ENCODE peak calls at places on chromosomes 3 and 15, in seven cellular contexts. A, I, U, P, D, N and M are unnamed samples.

GRCh38 chr3:31166249-31166885 is 271.9 kb upstream of the GADL1 start:
- DNase-seq in U (no peak), P (peak; percentile 94), N (no peak), A (no peak), D (no peak), I (no peak), M (no peak)

GRCh38 chr3:72938471-72939265 is 50.8 kb downstream of the GXYLT2 start:
- DNase-seq in N (peak; percentile 79), A (no peak), I (no peak), D (no peak), P (peak; percentile 99), U (peak; percentile 86), M (peak; percentile 44)

GRCh38 chr15:57158589-57158988 is 217.7 kb upstream of the CGNL1 start:
- DNase-seq in N (peak; percentile 13), I (no peak), U (no peak), P (no peak), D (no peak), A (no peak), M (no peak)

GRCh38 chr15:85672338-85673097 is 122.2 kb downstream of the KLHL25 start:
- DNase-seq in I (no peak), P (no peak), A (no peak), N (peak; percentile 26), D (no peak), U (no peak), M (no peak)

GRCh38 chr15:67563961-67564570 is 21.6 kb downstream of the MAP2K5 start:
- DNase-seq in I (no peak), A (no peak), D (no peak), U (no peak), P (no peak), N (no peak), M (no peak)

GRCh38 chr3:16875876-16876575 is 8.7 kb upstream of the PLCL2 start:
- DNase-seq in N (no peak), A (no peak), I (no peak), P (no peak), D (no peak), U (no peak), M (no peak)

GRCh38 chr3:120649735-120650705 is 32.0 kb downstream of the HGD start:
- DNase-seq in A (no peak), I (no peak), P (no peak), N (no peak), U (no peak), D (no peak), M (no peak)

GRCh38 chr3:146125946-146126345 is 35.0 kb downstream of the PLOD2 start:
- DNase-seq in D (no peak), P (peak; percentile 98), N (no peak), U (no peak), A (no peak), I (no peak), M (no peak)

GRCh38 chr3:42822828-42823227 is 13.6 kb downstream of the ACKR2 start:
- DNase-seq in A (no peak), I (no peak), N (no peak), D (no peak), U (no peak), P (no peak), M (peak; percentile 13)

GRCh38 chr3:145953316-145953715 is 207.7 kb downstream of the PLOD2 start:
- DNase-seq in A (no peak), U (no peak), I (no peak), D (no peak), N (no peak), P (no peak), M (no peak)

GRCh38 chr3:156533205-156533604 is 21.7 kb downstream of the SSR3 start:
- DNase-seq in N (peak; percentile 6), A (no peak), U (no peak), D (no peak), I (no peak), P (peak; percentile 54), M (no peak)

GRCh38 chr3:50620420-50620819 is 3.5 kb downstream of the MAPKAPK3 start:
- DNase-seq in I (peak; percentile 73), N (peak; percentile 53), U (no peak), P (no peak), A (no peak), D (no peak), M (no peak)

GRCh38 chr3:42276419-42277132 is 10.6 kb upstream of the CCK start:
- DNase-seq in P (no peak), I (no peak), A (no peak), D (no peak), U (no peak), N (no peak), M (no peak)

GRCh38 chr15:40252438-40253178 is 13.7 kb downstream of the PAK6 start:
- DNase-seq in A (peak; percentile 64), D (no peak), I (peak; percentile 79), P (no peak), N (no peak), U (no peak), M (peak; percentile 73)

GRCh38 chr15:92807971-92808571 is 92.1 kb upstream of the CHD2 start:
- DNase-seq in U (no peak), I (no peak), N (no peak), D (no peak), P (no peak), A (peak; percentile 60), M (peak; percentile 48)

GRCh38 chr3:196987022-196987421 is 18.4 kb upstream of the PIGZ start:
- DNase-seq in P (no peak), D (no peak), A (peak; percentile 26), N (no peak), U (no peak), I (no peak), M (no peak)

GRCh38 chr15:95556866-95557225 is 773.7 kb upstream of the NR2F2 start:
- DNase-seq in P (no peak), U (no peak), A (no peak), D (no peak), I (no peak), N (no peak), M (no peak)

GRCh38 chr3:195802261-195802701 is 9.4 kb downstream of the MUC4 start:
- DNase-seq in U (peak; percentile 52), D (no peak), P (no peak), A (peak; percentile 43), I (no peak), N (no peak), M (peak; percentile 30)

GRCh38 chr3:1987983-1988382 is 110.7 kb upstream of the CNTN4 start:
- DNase-seq in D (no peak), P (no peak), N (no peak), I (peak; percentile 45), U (no peak), A (peak; percentile 48), M (peak; percentile 22)

GRCh38 chr3:116413319-116413718 is 32.0 kb downstream of the LSAMP start:
- DNase-seq in I (no peak), U (no peak), D (no peak), A (no peak), P (no peak), N (no peak), M (no peak)

GRCh38 chr3:172156309-172156998 is 117.1 kb downstream of the FNDC3B start:
- DNase-seq in D (no peak), N (peak; percentile 73), P (no peak), I (peak; percentile 66), A (no peak), U (no peak), M (no peak)

GRCh38 chr3:115081444-115081843 is 65.6 kb downstream of the ZBTB20 start:
- DNase-seq in P (no peak), N (no peak), D (no peak), A (no peak), U (no peak), I (no peak), M (no peak)

GRCh38 chr3:41600616-41601015 is 361.3 kb downstream of the ULK4 start:
- DNase-seq in N (no peak), U (no peak), D (no peak), A (no peak), P (no peak), I (no peak), M (no peak)

DNA sequence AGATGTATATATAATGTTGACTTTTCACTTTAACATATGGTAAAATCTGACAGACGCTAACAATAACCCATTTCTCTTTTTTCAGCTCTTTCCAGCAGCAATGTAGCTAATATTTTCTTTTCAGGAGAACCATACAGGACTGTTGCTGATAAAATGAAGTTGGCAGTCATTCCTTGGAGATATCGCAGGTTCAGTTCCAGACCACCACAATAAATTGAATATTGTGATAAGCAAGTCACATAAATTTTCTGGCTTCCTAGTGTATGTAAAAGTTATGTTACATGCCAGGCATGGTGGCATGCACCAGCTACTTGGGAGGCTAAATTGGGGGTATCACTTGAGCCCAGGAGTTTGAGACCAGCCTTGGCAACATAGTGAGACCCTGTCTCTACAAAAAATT is 31.9 kb upstream of the TM4SF1 start:
- DNase-seq in D (no peak), P (no peak), A (no peak), N (no peak), I (no peak), U (no peak), M (no peak)
- H3K27ac ChIP-seq in D (no peak overlapping the region), P (no peak overlapping the region), A (no peak overlapping the region), N (no peak overlapping the region), I (no peak overlapping the region), U (no peak overlapping the region), M (no peak overlapping the region)

DNA sequence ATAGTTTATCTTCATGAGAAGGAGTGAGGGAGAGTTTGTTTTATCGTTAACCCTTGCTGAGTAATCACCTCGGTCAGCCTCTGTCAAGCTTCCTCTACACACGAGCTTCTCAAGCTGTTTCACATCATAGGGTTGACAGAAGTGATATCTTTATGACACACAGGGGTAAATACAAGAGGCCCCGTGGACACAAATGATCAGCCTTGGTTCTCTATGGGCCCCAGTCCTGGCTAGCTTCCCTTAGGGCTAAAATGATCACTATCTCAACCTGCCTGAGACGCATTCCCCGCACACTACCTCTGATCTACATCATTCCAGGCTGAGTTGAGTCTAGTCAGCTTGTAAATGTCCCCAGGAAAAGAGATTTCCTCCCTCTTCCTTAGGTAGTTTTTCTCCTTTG is 35.3 kb upstream of the PPARG start:
- DNase-seq in P (no peak), I (no peak), U (no peak), A (no peak), D (no peak), N (no peak), M (no peak)
- H3K27ac ChIP-seq in P (no peak overlapping the region), I (no peak overlapping the region), U (no peak overlapping the region), A (no peak overlapping the region), D (no peak overlapping the region), N (no peak overlapping the region), M (no peak overlapping the region)

DNA sequence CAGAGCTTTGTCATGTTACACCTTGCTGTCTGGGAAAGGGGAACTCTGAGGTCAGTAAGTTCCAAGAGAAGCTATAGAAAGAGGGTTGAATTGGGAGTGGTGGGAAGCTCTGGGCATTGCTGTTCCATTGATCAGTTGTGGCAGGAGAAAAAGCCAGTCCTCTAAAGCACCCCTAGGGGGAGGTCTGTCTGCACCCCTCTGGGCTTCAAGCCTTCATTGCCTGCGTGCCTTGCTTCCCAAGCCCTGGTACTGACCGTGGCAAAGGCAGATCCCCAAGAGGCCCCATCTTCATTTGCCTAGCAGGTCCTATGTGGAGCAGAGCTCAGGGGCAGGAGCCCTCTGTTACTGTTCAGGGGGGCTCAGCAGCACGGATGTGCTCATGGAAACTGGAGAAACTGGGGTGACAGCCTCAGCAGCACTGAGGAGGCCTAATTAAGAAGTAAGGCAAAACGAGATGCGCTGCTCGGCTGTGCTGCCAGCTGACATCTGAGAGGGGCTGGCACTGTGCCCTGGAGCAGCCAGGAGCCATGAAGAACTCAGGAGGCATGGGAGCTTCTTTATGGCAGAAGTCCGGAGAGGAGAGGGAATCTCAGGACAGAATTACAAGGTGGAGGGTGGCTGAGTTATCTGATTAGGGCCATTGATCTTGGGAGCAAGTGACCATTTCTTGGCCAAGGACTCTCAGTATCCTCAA is 270.9 kb downstream of the RPLP1 start:
- DNase-seq in U (peak; percentile 78), P (no peak), I (no peak), N (peak; percentile 70), D (no peak), A (no peak), M (no peak)
- H3K27ac ChIP-seq in U (no peak overlapping the region), P (no peak overlapping the region), I (no peak overlapping the region), N (no peak overlapping the region), D (no peak overlapping the region), A (no peak overlapping the region), M (no peak overlapping the region)

GRCh38 chr3:74066456-74066855 is 441.7 kb upstream of the PDZRN3 start:
- DNase-seq in D (no peak), P (no peak), I (no peak), A (no peak), U (no peak), N (no peak), M (no peak)
- H3K27ac ChIP-seq in D (no peak overlapping the region), P (no peak overlapping the region), I (no peak overlapping the region), A (no peak overlapping the region), U (no peak overlapping the region), N (no peak overlapping the region), M (no peak overlapping the region)